ENCODE peak calls at places on chromosome 17, in nine cellular contexts. H is GM23248; I is IMR-90; Y is tibial artery; R is Peyer's patch; C is neural progenitor cell; A is CD4-positive, CD25-positive, alpha-beta regulatory T cell; M is tibial nerve; J is MM.1S. N is an unnamed sample. For H3K36me3 and H3K9me3, the result is how much of the 10 kb centered on the place peaks cover.

GRCh38 chr17:44536090-44536960 is 21.0 kb upstream of the FZD2 start:
- DNase-seq in H (peak), I (no peak), Y (no peak), R (no peak), C (no peak), A (no peak), M (no peak), J (no peak), N (peak)

GRCh38 chr17:30969989-30970680 is 704 bp upstream of the RNF135 start:
- DNase-seq in H (peak), I (no peak), Y (peak), R (peak), C (peak), A (peak), M (no peak), J (peak), N (peak)

GRCh38 chr17:44362964-44363612 is 565 bp downstream of the FAM171A2 start:
- DNase-seq in H (peak), I (no peak), Y (peak), R (no peak), C (peak), A (no peak), M (no peak), J (no peak), N (peak)

GRCh38 chr17:77131919-77132318 is 8.8 kb upstream of the SEC14L1 start:
- DNase-seq in H (peak), I (peak), Y (no peak), R (no peak), C (no peak), A (no peak), M (no peak), J (no peak), N (peak)

GRCh38 chr17:61698244-61698643 is 107.2 kb upstream of the NACA2 start:
- DNase-seq in H (no peak), I (no peak), Y (no peak), R (no peak), C (no peak), A (no peak), M (no peak), J (no peak), N (no peak)

GRCh38 chr17:14442798-14443553 is 142.1 kb downstream of the HS3ST3B1 start:
- DNase-seq in H (no peak), I (peak), Y (no peak), R (no peak), C (no peak), A (no peak), M (no peak), J (no peak), N (no peak)

GRCh38 chr17:39661744-39662541 is 3.2 kb upstream of the TCAP start:
- DNase-seq in H (no peak), I (no peak), Y (no peak), R (no peak), C (no peak), A (no peak), M (no peak), J (no peak), N (no peak)

GRCh38 chr17:48720263-48721008 is 1.9 kb downstream of the PRAC1 start:
- DNase-seq in H (no peak), I (no peak), Y (no peak), R (no peak), C (peak), A (no peak), M (no peak), J (no peak), N (no peak)

GRCh38 chr17:82932146-82933005 is 92.6 kb upstream of the ZNF750 start:
- DNase-seq in H (peak), I (peak), Y (peak), R (peak), C (no peak), A (no peak), M (no peak), J (no peak), N (no peak)

GRCh38 chr17:49776864-49777263 is 11.6 kb upstream of the KAT7 start:
- DNase-seq in H (no peak), I (no peak), Y (peak), R (no peak), C (no peak), A (no peak), M (no peak), J (no peak), N (peak)

GRCh38 chr17:7686221-7687071 is 844 bp downstream of the TP53 start:
- DNase-seq in H (peak), I (peak), Y (peak), R (peak), C (peak), A (peak), M (peak), J (peak), N (peak)

GRCh38 chr17:77425791-77426641 is 285.2 kb downstream of the SEC14L1 start:
- DNase-seq in H (peak), I (peak), Y (peak), R (peak), C (peak), A (no peak), M (no peak), J (no peak), N (peak)

GRCh38 chr17:44992242-44992939 is 24.3 kb upstream of the C1QL1 start:
- DNase-seq in H (no peak), I (no peak), Y (no peak), R (no peak), C (no peak), A (no peak), M (no peak), J (no peak), N (no peak)

GRCh38 chr17:71055128-71055527 is 885.8 kb downstream of the KCNJ2 start:
- DNase-seq in H (peak), I (peak), Y (no peak), R (no peak), C (no peak), A (no peak), M (no peak), J (no peak), N (no peak)

GRCh38 chr17:81712468-81713003 is 452 bp downstream of the SLC25A10 start:
- DNase-seq in H (peak), I (no peak), Y (no peak), R (no peak), C (peak), A (peak), M (no peak), J (peak), N (peak)

GRCh38 chr17:46191332-46192210 is 1.7 kb downstream of the KANSL1 start:
- DNase-seq in H (peak), I (no peak), Y (peak), R (no peak), C (peak), A (peak), M (peak), J (peak), N (peak)

GRCh38 chr17:68318103-68318991 is 27.1 kb downstream of the ARSG start:
- DNase-seq in H (peak), I (peak), Y (no peak), R (no peak), C (no peak), A (no peak), M (no peak), J (no peak), N (peak)

GRCh38 chr17:44733753-44734152 is 25.0 kb upstream of the ADAM11 start:
- DNase-seq in H (no peak), I (no peak), Y (no peak), R (no peak), C (peak), A (no peak), M (no peak), J (no peak), N (no peak)

GRCh38 chr17:40718904-40719303 is 15.4 kb upstream of the KRT24 start:
- DNase-seq in H (no peak), I (no peak), Y (no peak), R (no peak), C (no peak), A (no peak), M (no peak), J (no peak), N (no peak)

GRCh38 chr17:19316756-19317358 is 45.7 kb downstream of the B9D1 start:
- DNase-seq in H (no peak), I (no peak), Y (no peak), R (no peak), C (no peak), A (no peak), M (no peak), J (no peak), N (no peak)

GRCh38 chr17:57283203-57283971 is 27.1 kb downstream of the MSI2 start:
- DNase-seq in H (no peak), I (no peak), Y (no peak), R (no peak), C (peak), A (no peak), M (no peak), J (no peak), N (no peak)

GRCh38 chr17:57284583-57284982 is 28.3 kb downstream of the MSI2 start:
- DNase-seq in H (no peak), I (no peak), Y (no peak), R (no peak), C (no peak), A (no peak), M (no peak), J (peak), N (no peak)

GRCh38 chr17:57285681-57286080 is 29.4 kb downstream of the MSI2 start:
- DNase-seq in H (no peak), I (no peak), Y (no peak), R (no peak), C (no peak), A (no peak), M (no peak), J (peak), N (no peak)

GRCh38 chr17:57286372-57287105 is 30.2 kb downstream of the MSI2 start:
- DNase-seq in H (no peak), I (no peak), Y (no peak), R (no peak), C (peak), A (no peak), M (no peak), J (no peak), N (no peak)

DNA sequence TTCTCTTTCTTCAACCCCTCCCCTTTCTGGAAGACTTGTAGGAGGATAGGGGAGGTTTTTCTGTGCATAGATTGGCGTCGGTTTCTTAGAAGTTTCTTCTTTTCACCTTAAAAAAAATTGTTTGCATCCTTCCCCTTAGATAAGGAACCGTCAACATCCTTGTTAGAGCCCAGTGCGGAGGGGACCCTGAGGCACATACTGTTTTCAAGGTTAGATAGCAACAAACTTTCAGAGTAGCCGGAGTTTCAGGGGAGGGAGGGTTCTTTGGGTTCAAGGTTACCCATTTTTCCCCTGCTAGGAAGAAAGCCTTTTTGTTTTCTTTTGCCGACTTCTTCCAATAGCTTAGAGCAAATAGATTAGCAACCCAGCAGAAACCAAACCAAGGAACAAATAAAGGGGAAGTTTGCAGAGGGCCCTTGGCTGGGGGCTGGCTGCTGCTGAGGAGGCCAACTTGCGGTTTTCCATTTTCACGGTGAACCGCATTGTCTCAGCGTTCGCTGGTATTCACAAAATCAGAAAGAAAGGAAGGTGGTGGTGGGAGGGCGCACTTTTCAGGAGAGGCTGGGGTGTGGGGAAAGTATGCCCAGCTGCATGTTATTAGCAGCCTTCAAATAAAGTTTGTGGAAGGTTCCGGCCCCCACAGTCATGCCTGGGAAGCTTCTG is 28.8 kb downstream of the MSI2 start:
- DNase-seq in H (no peak), I (no peak), Y (no peak), R (peak), C (peak), A (peak), M (no peak), J (peak), N (no peak)
- H3K4me3 ChIP-seq in H (no peak), I (no peak), Y (no peak), R (no peak), C (no peak), A (peak), M (no peak), J (peak), N (no peak)

GRCh38 chr17:10270258-10270657 is 71.9 kb upstream of the GAS7 start:
- DNase-seq in H (peak), I (no peak), Y (no peak), R (no peak), C (no peak), A (no peak), M (no peak), J (no peak), N (peak)
- H3K36me3 ChIP-seq in H (under half), I (under half), Y (under half), R (under half), C (under half), A (under half), M (under half), J (under half), N (under half)

GRCh38 chr17:22506231-22506630 is 813.9 kb downstream of the KCNJ18 start:
- DNase-seq in H (no peak), I (no peak), Y (no peak), R (no peak), C (no peak), A (no peak), M (no peak), J (no peak), N (no peak)

GRCh38 chr17:22503322-22503899 is 811.1 kb downstream of the KCNJ18 start:
- DNase-seq in H (no peak), I (no peak), Y (no peak), R (no peak), C (no peak), A (no peak), M (no peak), J (no peak), N (no peak)

GRCh38 chr17:22506861-22507260 is 814.5 kb downstream of the KCNJ18 start:
- DNase-seq in H (no peak), I (no peak), Y (no peak), R (no peak), C (no peak), A (no peak), M (no peak), J (no peak), N (no peak)

GRCh38 chr17:22507823-22508222 is 815.5 kb downstream of the KCNJ18 start:
- DNase-seq in H (no peak), I (no peak), Y (no peak), R (no peak), C (no peak), A (no peak), M (no peak), J (no peak), N (no peak)

GRCh38 chr17:22505660-22506059 is 813.3 kb downstream of the KCNJ18 start:
- DNase-seq in H (no peak), I (no peak), Y (no peak), R (no peak), C (no peak), A (no peak), M (no peak), J (no peak), N (no peak)
- H3K9me3 ChIP-seq in H (under half), I (under half), Y (under half), R (under half), C (under half), A (under half), M (under half), J (under half), N (under half)

GRCh38 chr17:51054748-51055147 is 65.9 kb downstream of the SPAG9 start:
- DNase-seq in H (no peak), I (no peak), Y (no peak), R (no peak), C (no peak), A (no peak), M (no peak), J (no peak), N (no peak)

GRCh38 chr17:51050291-51051033 is 70.2 kb downstream of the SPAG9 start:
- DNase-seq in H (peak), I (no peak), Y (no peak), R (no peak), C (no peak), A (no peak), M (no peak), J (peak), N (no peak)

GRCh38 chr17:51057534-51057933 is 63.1 kb downstream of the SPAG9 start:
- DNase-seq in H (peak), I (no peak), Y (no peak), R (no peak), C (no peak), A (no peak), M (no peak), J (no peak), N (no peak)

GRCh38 chr17:51056813-51057510 is 63.7 kb downstream of the SPAG9 start:
- DNase-seq in H (peak), I (peak), Y (no peak), R (no peak), C (peak), A (peak), M (peak), J (peak), N (peak)

DNA sequence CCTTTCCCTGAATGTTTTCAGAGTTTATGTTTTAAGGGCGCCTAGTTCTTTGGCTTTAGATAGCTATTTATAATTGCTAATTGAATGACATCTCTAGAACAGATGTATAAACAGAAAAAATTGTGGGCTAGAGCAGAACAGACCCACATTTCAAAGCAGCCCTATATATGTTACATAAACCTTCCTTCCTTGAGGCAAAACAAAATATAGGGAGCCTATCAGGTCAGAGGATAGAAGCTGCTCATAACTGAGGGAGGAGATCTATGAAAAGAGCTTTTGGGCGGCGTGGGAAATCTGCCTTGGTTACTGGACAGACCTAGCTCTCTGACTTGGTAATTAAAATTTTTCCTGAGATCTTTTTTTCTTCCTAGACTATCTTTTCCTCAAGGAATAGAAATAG is 68.4 kb downstream of the SPAG9 start:
- DNase-seq in H (no peak), I (no peak), Y (no peak), R (no peak), C (no peak), A (no peak), M (no peak), J (no peak), N (no peak)
- H3K4me3 ChIP-seq in H (no peak), I (no peak), Y (no peak), R (no peak), C (no peak), A (no peak), M (no peak), J (no peak), N (no peak)

GRCh38 chr17:80311216-80311827 is 50.7 kb downstream of the RNF213 start:
- DNase-seq in H (no peak), I (no peak), Y (peak), R (peak), C (no peak), A (no peak), M (no peak), J (no peak), N (no peak)
- H3K36me3 ChIP-seq in H (under half), I (half or more), Y (half or more), R (under half), C (under half), A (half or more), M (half or more), J (under half), N (half or more)

DNA sequence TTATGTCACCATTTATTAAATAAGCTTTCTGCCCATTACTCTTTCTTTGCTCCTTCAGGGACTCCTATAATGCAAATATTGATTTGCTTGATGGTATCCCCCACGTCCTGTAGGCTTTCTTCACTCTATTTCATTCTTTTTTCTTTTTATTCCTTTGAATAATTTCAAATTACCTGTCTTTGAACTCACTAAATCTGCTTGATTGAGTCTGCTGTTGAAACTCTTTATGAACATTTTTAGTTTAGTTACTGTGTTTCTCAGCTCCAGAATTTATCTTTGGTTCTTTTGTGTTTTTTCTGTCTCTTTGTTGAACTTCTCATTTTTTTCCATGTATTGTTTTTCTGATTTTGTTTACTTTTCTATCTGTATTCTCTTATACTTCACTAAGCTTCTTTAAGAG is 254.4 kb upstream of the CCL2 start:
- DNase-seq in H (no peak), I (no peak), Y (no peak), R (no peak), C (no peak), A (no peak), M (no peak), J (no peak), N (no peak)
- H3K9me3 ChIP-seq in H (under half), I (under half), Y (under half), R (under half), C (under half), A (under half), M (under half), J (under half), N (under half)

GRCh38 chr17:62819511-62820221 is 11.6 kb upstream of the MARCHF10 start:
- DNase-seq in H (peak), I (peak), Y (no peak), R (peak), C (peak), A (no peak), M (peak), J (no peak), N (peak)
- H3K4me3 ChIP-seq in H (peak), I (peak), Y (no peak), R (no peak), C (no peak), A (no peak), M (no peak), J (no peak), N (peak)

GRCh38 chr17:58196610-58197009 is 4.1 kb downstream of the EPX start:
- DNase-seq in H (no peak), I (no peak), Y (no peak), R (no peak), C (no peak), A (no peak), M (no peak), J (no peak), N (no peak)
- H3K36me3 ChIP-seq in H (under half), I (under half), Y (under half), R (under half), C (under half), A (under half), M (under half), J (under half), N (under half)